ENCODE peak calls at places on chromosome 13, in ten cellular contexts. I is NCI-H146; W is lower leg skin; D is GOT3; R is amniotic epithelial cell; J is stimulated activated CD4-positive, alpha-beta T cell treated with anti-CD3 and anti-CD28 coated beads, Interleukin-1b, Interleukin-23, amount 100 ng/mL, for 24 hours; Y is NCI-H1105; U is brain microvascular endothelial cell; B is dermis blood vessel endothelial cell; P is Karpas-422. X is an unnamed sample.

GRCh38 chr13:69050696-69051095 is 1056.9 kb upstream of the ATXN8OS start:
- DNase-seq in P (no peak), W (no peak), B (no peak), J (no peak), I (no peak), Y (no peak), D (no peak), R (no peak), U (no peak), X (no peak)

GRCh38 chr13:31067416-31068118 is 94.1 kb downstream of the HSPH1 start:
- DNase-seq in J (no peak), W (peak), U (peak), B (no peak), D (no peak), P (no peak), Y (no peak), R (peak), I (no peak), X (no peak)

GRCh38 chr13:113771709-113772331 is 12.8 kb downstream of the TMEM255B start:
- DNase-seq in I (no peak), W (peak), R (peak), J (no peak), Y (no peak), B (peak), P (no peak), D (no peak), U (no peak), X (no peak)

GRCh38 chr13:94163535-94163934 is 315.9 kb downstream of the DCT start:
- DNase-seq in B (no peak), P (no peak), R (no peak), Y (no peak), J (no peak), W (no peak), D (no peak), I (no peak), U (no peak), X (no peak)

GRCh38 chr13:61954092-61954491 is 538.4 kb upstream of the PCDH20 start:
- DNase-seq in Y (peak), R (no peak), U (no peak), W (no peak), I (peak), D (no peak), P (peak), B (no peak), J (no peak), X (no peak)

GRCh38 chr13:21076265-21076653 is 14.9 kb upstream of the LATS2 start:
- DNase-seq in I (no peak), J (no peak), W (no peak), D (no peak), R (no peak), U (no peak), B (peak), Y (no peak), P (no peak), X (no peak)

GRCh38 chr13:85541476-85541875 is 257.7 kb downstream of the SLITRK6 start:
- DNase-seq in D (no peak), I (no peak), Y (no peak), W (no peak), U (no peak), R (no peak), P (no peak), B (no peak), J (no peak), X (no peak)

GRCh38 chr13:40402931-40403412 is 263.5 kb downstream of the FOXO1 start:
- DNase-seq in B (peak), U (peak), R (peak), D (no peak), J (no peak), W (no peak), Y (no peak), I (no peak), P (no peak), X (no peak)

GRCh38 chr13:28100149-28101121 is at the start of gene FLT3:
- DNase-seq in W (peak), J (peak), Y (no peak), U (peak), R (peak), P (no peak), B (peak), D (no peak), I (peak), X (no peak)

GRCh38 chr13:97537110-97537509 is 103.1 kb downstream of the RAP2A start:
- DNase-seq in R (no peak), J (no peak), D (no peak), Y (no peak), P (no peak), B (no peak), I (no peak), U (no peak), W (no peak), X (no peak)

GRCh38 chr13:97194473-97194872 is 27.7 kb upstream of the MBNL2 start:
- DNase-seq in U (peak), P (no peak), W (no peak), I (no peak), D (no peak), R (peak), J (no peak), B (peak), Y (no peak), X (no peak)

GRCh38 chr13:73365240-73365639 is 306.4 kb downstream of the KLF5 start:
- DNase-seq in I (peak), P (no peak), Y (no peak), B (no peak), R (no peak), D (no peak), U (no peak), W (no peak), J (no peak), X (no peak)

GRCh38 chr13:109344552-109345157 is 441.7 kb downstream of the IRS2 start:
- DNase-seq in J (no peak), D (no peak), B (no peak), R (peak), U (peak), W (no peak), P (no peak), Y (no peak), I (no peak), X (no peak)

GRCh38 chr13:105998233-105998550 is 537.3 kb downstream of the EFNB2 start:
- DNase-seq in B (no peak), I (no peak), J (no peak), P (no peak), R (no peak), U (no peak), D (no peak), W (no peak), Y (no peak), X (no peak)

GRCh38 chr13:94330552-94331071 is 148.9 kb downstream of the DCT start:
- DNase-seq in B (no peak), W (no peak), R (no peak), J (no peak), I (no peak), Y (no peak), D (no peak), P (no peak), U (no peak), X (no peak)

GRCh38 chr13:112761701-112762689 is 72.2 kb downstream of the ATP11A start:
- DNase-seq in Y (no peak), B (no peak), P (no peak), U (no peak), D (no peak), J (no peak), R (peak), W (no peak), I (no peak), X (no peak)

GRCh38 chr13:48542581-48543341 is 9.9 kb upstream of the RCBTB2 start:
- DNase-seq in U (peak), W (peak), D (no peak), R (no peak), Y (peak), J (no peak), B (peak), I (peak), P (peak), X (no peak)

GRCh38 chr13:113933901-113934300 is 40.0 kb downstream of the C13orf46 start:
- DNase-seq in Y (no peak), U (no peak), B (no peak), P (no peak), J (no peak), R (no peak), W (peak), D (no peak), I (no peak), X (no peak)

GRCh38 chr13:111967572-111968201 is 99.3 kb upstream of the SOX1 start:
- DNase-seq in Y (peak), J (no peak), B (no peak), D (no peak), I (no peak), W (peak), R (no peak), P (no peak), U (no peak), X (no peak)

GRCh38 chr13:102825921-102826706 is 19.7 kb upstream of the ERCC5 start:
- DNase-seq in B (peak), P (no peak), U (peak), J (no peak), I (no peak), Y (no peak), D (no peak), R (peak), W (no peak), X (no peak)

GRCh38 chr13:53010374-53011105 is 18.1 kb upstream of the OLFM4 start:
- DNase-seq in U (no peak), R (peak), D (no peak), P (peak), I (peak), B (no peak), J (no peak), Y (peak), W (no peak), X (no peak)

GRCh38 chr13:81636120-81636519 is 1295.2 kb upstream of the SPRY2 start:
- DNase-seq in J (no peak), R (no peak), Y (no peak), D (no peak), U (no peak), I (no peak), W (no peak), B (no peak), P (no peak), X (no peak)

GRCh38 chr13:50955807-50956206 is 46.2 kb downstream of the RNASEH2B start:
- DNase-seq in P (no peak), Y (no peak), U (no peak), I (no peak), R (no peak), J (no peak), D (no peak), B (no peak), W (no peak), X (no peak)